ENCODE peak calls at places on chromosomes 1 and 21, in six cellular contexts. C is ovary, N is HFF-Myc, Q is gastrocnemius medialis, J is A549, A is IMR-90. I is an unnamed sample.
A peak's percentile ranks its signal among the peaks of the same experiment; 100 is the strongest.

GRCh38 chr1:165828581-165829329 is 1.3 kb downstream of the UCK2 start:
- DNase-seq in C (peak; percentile 57), N (peak; percentile 53), Q (peak; percentile 35), J (peak; percentile 87), A (peak; percentile 90), I (peak; percentile 86)

GRCh38 chr1:201530741-201531521 is 8.0 kb upstream of the NAV1 start:
- DNase-seq in C (peak; percentile 88), N (peak; percentile 81), Q (peak; percentile 67), J (peak; percentile 75), A (peak; percentile 83), I (peak; percentile 90)

GRCh38 chr1:117570988-117571409 is 34.8 kb upstream of the TENT5C start:
- DNase-seq in C (no peak), N (no peak), Q (no peak), J (no peak), A (no peak), I (no peak)

GRCh38 chr1:171984850-171985485 is 143.7 kb downstream of the DNM3 start:
- DNase-seq in C (no peak), N (no peak), Q (no peak), J (peak; percentile 32), A (peak; percentile 49), I (peak; percentile 55)

GRCh38 chr1:5897281-5897680 is 94.9 kb downstream of the NPHP4 start:
- DNase-seq in C (no peak), N (no peak), Q (no peak), J (no peak), A (no peak), I (no peak)

GRCh38 chr1:228112167-228112566 is 3.1 kb upstream of the MRPL55 start:
- DNase-seq in C (no peak), N (no peak), Q (no peak), J (no peak), A (no peak), I (no peak)

GRCh38 chr1:112798293-112798692 is 83.2 kb upstream of the PPM1J start:
- DNase-seq in C (no peak), N (no peak), Q (no peak), J (no peak), A (no peak), I (no peak)

GRCh38 chr1:242736569-242736968 is 212.1 kb upstream of the PLD5 start:
- DNase-seq in C (no peak), N (no peak), Q (no peak), J (no peak), A (no peak), I (no peak)

GRCh38 chr21:44932366-44933181 is 7.3 kb upstream of the SLX9 start:
- DNase-seq in C (no peak), N (no peak), Q (no peak), J (no peak), A (no peak), I (no peak)

GRCh38 chr21:31416465-31416864 is 72.4 kb upstream of the TIAM1 start:
- DNase-seq in C (no peak), N (no peak), Q (no peak), J (no peak), A (no peak), I (peak; percentile 47)

GRCh38 chr1:225418598-225418997 is 9.2 kb downstream of the LBR start:
- DNase-seq in C (no peak), N (no peak), Q (no peak), J (no peak), A (no peak), I (no peak)

GRCh38 chr1:22808846-22809501 is 98.3 kb downstream of the EPHB2 start:
- DNase-seq in C (peak; percentile 79), N (peak; percentile 72), Q (no peak), J (no peak), A (peak; percentile 87), I (peak; percentile 85)

GRCh38 chr21:42098957-42099547 is 27.9 kb downstream of the UMODL1 start:
- DNase-seq in C (no peak), N (no peak), Q (no peak), J (no peak), A (no peak), I (no peak)

GRCh38 chr1:200112308-200112707 is 84.8 kb downstream of the NR5A2 start:
- DNase-seq in C (no peak), N (no peak), Q (no peak), J (no peak), A (no peak), I (no peak)

GRCh38 chr1:233909195-233909594 is 4.7 kb downstream of the SLC35F3 start:
- DNase-seq in C (no peak), N (peak; percentile 46), Q (no peak), J (peak; percentile 94), A (no peak), I (no peak)

GRCh38 chr1:24096737-24097103 is 15.2 kb downstream of the MYOM3 start:
- DNase-seq in C (no peak), N (no peak), Q (no peak), J (no peak), A (no peak), I (no peak)

GRCh38 chr1:21585037-21585436 is 75.8 kb downstream of the ALPL start:
- DNase-seq in C (no peak), N (no peak), Q (no peak), J (no peak), A (no peak), I (peak; percentile 51)

GRCh38 chr1:244347942-244348341 is 103.8 kb downstream of the ADSS2 start:
- DNase-seq in C (no peak), N (no peak), Q (no peak), J (no peak), A (peak; percentile 33), I (no peak)

GRCh38 chr1:192485692-192486436 is 89.7 kb upstream of the RGS1 start:
- DNase-seq in C (peak; percentile 63), N (peak; percentile 96), Q (peak; percentile 53), J (peak; percentile 75), A (peak; percentile 99), I (peak; percentile 98)

GRCh38 chr1:165763442-165763841 is 5.2 kb downstream of the TMCO1 start:
- DNase-seq in C (no peak), N (no peak), Q (no peak), J (no peak), A (no peak), I (no peak)

DNA sequence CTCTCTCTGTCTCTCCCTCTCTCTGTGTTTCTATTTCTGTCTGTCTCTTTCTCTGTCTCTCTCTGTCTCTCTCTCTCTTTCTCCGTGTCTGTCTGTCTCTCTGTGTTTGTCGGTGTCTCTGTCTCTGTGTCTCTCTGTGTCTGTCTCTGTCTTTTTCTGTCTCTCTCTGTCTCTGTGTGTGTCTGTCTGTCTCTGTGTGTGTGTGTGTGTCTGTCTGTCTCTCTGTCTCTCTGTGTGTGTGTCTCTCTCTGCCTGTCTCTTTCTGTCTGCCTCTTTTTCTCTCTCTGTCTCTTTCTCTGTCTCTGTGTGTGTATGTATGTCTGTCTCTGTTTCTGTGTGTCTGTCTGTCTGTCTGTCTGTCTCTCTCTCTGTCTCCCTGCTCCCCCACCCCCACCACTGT is 31.7 kb upstream of the ZC3H12A start:
- DNase-seq in C (no peak), N (no peak), Q (no peak), J (no peak), A (no peak), I (no peak)
- H3K4me3 ChIP-seq in C (no peak overlapping the region), N (no peak overlapping the region), Q (no peak overlapping the region), J (no peak overlapping the region), A (no peak overlapping the region), I (no peak overlapping the region)

GRCh38 chr1:1419363-1419811 is 1.7 kb downstream of the ANKRD65 start:
- DNase-seq in C (no peak), N (no peak), Q (no peak), J (no peak), A (no peak), I (no peak)

GRCh38 chr1:1420654-1421134 is 382 bp downstream of the ANKRD65 start:
- DNase-seq in C (no peak), N (no peak), Q (no peak), J (no peak), A (no peak), I (no peak)

GRCh38 chr1:1421147-1421906 is at the start of gene ANKRD65:
- DNase-seq in C (no peak), N (no peak), Q (no peak), J (no peak), A (no peak), I (no peak)

GRCh38 chr1:1418464-1419362 is 2.4 kb downstream of the ANKRD65 start:
- DNase-seq in C (no peak), N (no peak), Q (no peak), J (no peak), A (no peak), I (no peak)

DNA sequence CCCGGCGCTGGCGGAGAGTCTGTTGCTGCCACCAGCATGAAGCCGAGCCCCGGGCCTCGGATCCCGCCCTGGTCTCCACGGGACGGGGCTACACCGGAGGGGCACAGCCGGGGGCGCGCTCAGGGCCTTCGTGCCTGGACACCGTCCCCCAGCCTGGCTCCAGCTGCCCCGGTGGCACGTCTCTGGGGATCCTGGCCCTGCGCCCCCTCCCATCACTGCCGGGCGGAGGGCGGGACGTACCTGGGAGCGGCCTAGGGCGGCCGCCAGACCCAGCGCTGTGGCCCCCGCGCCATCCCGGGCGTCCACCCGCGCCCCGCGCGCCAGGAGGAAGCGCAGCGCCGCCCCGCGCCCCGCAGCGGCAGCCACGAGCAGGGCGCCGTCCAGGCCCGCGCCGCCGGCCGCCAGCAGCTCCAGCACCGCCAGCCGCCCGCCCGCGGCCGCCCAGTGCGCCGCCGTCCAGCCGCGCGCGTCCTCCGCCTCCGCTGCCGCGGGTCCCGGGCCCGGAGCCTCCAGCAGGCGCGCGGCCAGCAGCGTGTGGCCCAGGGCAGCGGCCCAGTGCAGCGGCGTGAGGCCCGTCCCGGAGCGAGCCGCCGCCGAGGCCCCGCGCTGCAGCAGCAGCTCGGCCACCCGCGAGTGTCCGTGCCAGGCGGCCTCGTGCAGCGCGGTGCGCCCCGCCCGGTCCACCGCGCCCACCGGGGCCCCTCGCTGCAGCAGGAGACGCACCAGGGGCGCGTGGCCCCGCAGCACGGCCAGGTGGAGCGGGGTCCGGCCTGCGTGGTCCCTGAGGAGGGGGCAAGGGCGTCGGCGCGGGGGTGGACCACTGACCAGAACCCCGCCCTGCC is 1.0 kb downstream of the ANKRD65 start:
- DNase-seq in C (peak; percentile 73), N (no peak), Q (no peak), J (no peak), A (no peak), I (no peak)
- H3K4me3 ChIP-seq in C (peak overlapping the region; percentile 34), N (no peak overlapping the region), Q (peak overlapping the region; percentile 43), J (no peak overlapping the region), A (no peak overlapping the region), I (no peak overlapping the region)

GRCh38 chr21:17467829-17468228 is 45.0 kb upstream of the CXADR start:
- DNase-seq in C (no peak), N (no peak), Q (no peak), J (no peak), A (peak; percentile 56), I (no peak)
- H3K4me3 ChIP-seq in C (no peak overlapping the region), N (no peak overlapping the region), Q (no peak overlapping the region), J (no peak overlapping the region), A (no peak overlapping the region), I (no peak overlapping the region)

GRCh38 chr1:110341872-110342331 is 2.7 kb downstream of the RBM15 start:
- DNase-seq in C (no peak), N (no peak), Q (peak; percentile 25), J (no peak), A (no peak), I (no peak)

GRCh38 chr1:110346690-110347089 is 7.5 kb downstream of the RBM15 start:
- DNase-seq in C (no peak), N (no peak), Q (no peak), J (no peak), A (no peak), I (no peak)

GRCh38 chr1:110343249-110343648 is 4.1 kb downstream of the RBM15 start:
- DNase-seq in C (no peak), N (no peak), Q (no peak), J (no peak), A (no peak), I (no peak)

GRCh38 chr1:110345480-110345879 is 6.3 kb downstream of the RBM15 start:
- DNase-seq in C (no peak), N (no peak), Q (no peak), J (no peak), A (no peak), I (no peak)

GRCh38 chr1:110344152-110344551 is 5.0 kb downstream of the RBM15 start:
- DNase-seq in C (no peak), N (no peak), Q (no peak), J (no peak), A (no peak), I (no peak)
- H3K4me3 ChIP-seq in C (no peak overlapping the region), N (peak overlapping the region; percentile 78), Q (peak overlapping the region; percentile 44), J (no peak overlapping the region), A (no peak overlapping the region), I (no peak overlapping the region)